ENCODE peak calls at places on chromosomes 5 and 9, in five cellular contexts. T is IMR-90, X is fibroblast of mammary gland, I is mammary epithelial cell, F is lower lobe of right lung. A is an unnamed sample.

GRCh38 chr5:69238760-69239251 is 4.1 kb downstream of the CDK7 start:
- DNase-seq in T (peak; percentile 96), X (peak; percentile 95), I (peak; percentile 91), F (no peak), A (no peak)

GRCh38 chr5:77947051-77947428 is 170.9 kb upstream of the TBCA start:
- DNase-seq in T (no peak), X (no peak), I (no peak), F (no peak), A (no peak)

GRCh38 chr5:65900746-65901145 is 25.6 kb upstream of the ERBIN start:
- DNase-seq in T (no peak), X (no peak), I (no peak), F (no peak), A (no peak)

GRCh38 chr9:135666534-135667402 is 3.7 kb downstream of the LCN9 start:
- DNase-seq in T (no peak), X (no peak), I (no peak), F (no peak), A (peak; percentile 14)

GRCh38 chr9:126701820-126702500 is 88.2 kb downstream of the LMX1B start:
- DNase-seq in T (no peak), X (no peak), I (no peak), F (peak; percentile 37), A (no peak)

GRCh38 chr9:114803886-114804285 is 2.0 kb downstream of the TNFSF15 start:
- DNase-seq in T (peak; percentile 47), X (no peak), I (no peak), F (no peak), A (no peak)

GRCh38 chr5:146883496-146883895 is 4.9 kb upstream of the PPP2R2B start:
- DNase-seq in T (no peak), X (no peak), I (peak; percentile 86), F (no peak), A (no peak)

GRCh38 chr5:51731641-51732040 is 348.4 kb downstream of the ISL1 start:
- DNase-seq in T (no peak), X (peak; percentile 0), I (peak; percentile 2), F (no peak), A (no peak)

GRCh38 chr9:136026266-136026942 is 65.2 kb upstream of the UBAC1 start:
- DNase-seq in T (no peak), X (no peak), I (no peak), F (no peak), A (no peak)

GRCh38 chr9:18477121-18477705 is 3.3 kb downstream of the ADAMTSL1 start:
- DNase-seq in T (no peak), X (no peak), I (no peak), F (no peak), A (no peak)

GRCh38 chr5:125274211-125274610 is 527.8 kb upstream of the ZNF608 start:
- DNase-seq in T (no peak), X (no peak), I (no peak), F (no peak), A (no peak)

GRCh38 chr5:42767491-42768105 is 11.0 kb downstream of the CCDC152 start:
- DNase-seq in T (peak; percentile 13), X (peak; percentile 61), I (peak; percentile 17), F (no peak), A (peak; percentile 27)

GRCh38 chr5:8844847-8845246 is 701.0 kb downstream of the SEMA5A start:
- DNase-seq in T (peak; percentile 8), X (peak; percentile 27), I (no peak), F (no peak), A (no peak)

GRCh38 chr9:86648156-86648827 is 294.1 kb upstream of the TUT7 start:
- DNase-seq in T (no peak), X (no peak), I (no peak), F (no peak), A (no peak)

GRCh38 chr5:131406997-131407638 is 143.3 kb downstream of the CDC42SE2 start:
- DNase-seq in T (no peak), X (no peak), I (no peak), F (no peak), A (no peak)

GRCh38 chr9:26131891-26132290 is 453.6 kb upstream of the TUSC1 start:
- DNase-seq in T (peak; percentile 17), X (peak; percentile 59), I (no peak), F (no peak), A (no peak)

GRCh38 chr9:99259231-99259918 is 37.3 kb downstream of the SEC61B start:
- DNase-seq in T (no peak), X (peak; percentile 35), I (no peak), F (peak; percentile 87), A (peak; percentile 54)

GRCh38 chr5:35902032-35902681 is 36.3 kb downstream of the CAPSL start:
- DNase-seq in T (peak; percentile 62), X (peak; percentile 42), I (no peak), F (no peak), A (no peak)

GRCh38 chr5:82796643-82797416 is 280.4 kb downstream of the TMEM167A start:
- DNase-seq in T (no peak), X (no peak), I (no peak), F (no peak), A (no peak)

GRCh38 chr5:82045526-82046267 is 73.9 kb downstream of the ATG10 start:
- DNase-seq in T (peak; percentile 76), X (peak; percentile 70), I (peak; percentile 19), F (no peak), A (no peak)

GRCh38 chr5:163115011-163115410 is 322.4 kb upstream of the CCNG1 start:
- DNase-seq in T (no peak), X (no peak), I (no peak), F (no peak), A (no peak)

GRCh38 chr9:23041466-23041865 is 594.8 kb downstream of the DMRTA1 start:
- DNase-seq in T (no peak), X (no peak), I (no peak), F (no peak), A (no peak)

GRCh38 chr9:134895103-134895502 is 14.5 kb downstream of the FCN2 start:
- DNase-seq in T (peak; percentile 12), X (peak; percentile 72), I (no peak), F (peak; percentile 6), A (no peak)

GRCh38 chr9:121943463-121943862 is 149.6 kb downstream of the TTLL11 start:
- DNase-seq in T (no peak), X (no peak), I (no peak), F (no peak), A (no peak)

GRCh38 chr5:142128675-142129208 is 20.2 kb downstream of the NDFIP1 start:
- DNase-seq in T (no peak), X (no peak), I (no peak), F (no peak), A (no peak)

GRCh38 chr9:35705836-35706430 is 16.2 kb upstream of the TPM2 start:
- DNase-seq in T (no peak), X (no peak), I (no peak), F (no peak), A (no peak)

GRCh38 chr5:99646011-99646647 is 717.3 kb upstream of the CHD1 start:
- DNase-seq in T (no peak), X (no peak), I (no peak), F (no peak), A (no peak)

GRCh38 chr9:31445960-31446359 is 938.5 kb upstream of the ACO1 start:
- DNase-seq in T (no peak), X (no peak), I (no peak), F (no peak), A (peak; percentile 4)

GRCh38 chr5:113081881-113082546 is 105.4 kb downstream of the DCP2 start:
- DNase-seq in T (peak; percentile 80), X (peak; percentile 90), I (peak; percentile 84), F (no peak), A (no peak)

GRCh38 chr5:132753135-132753987 is 6.1 kb downstream of the CCNI2 start:
- DNase-seq in T (no peak), X (no peak), I (peak; percentile 24), F (no peak), A (no peak)

GRCh38 chr5:137200906-137201305 is 298.2 kb downstream of the SPOCK1 start:
- DNase-seq in T (no peak), X (no peak), I (no peak), F (no peak), A (no peak)

GRCh38 chr5:91469517-91470165 is 86.5 kb upstream of the ARRDC3 start:
- DNase-seq in T (no peak), X (peak; percentile 24), I (no peak), F (no peak), A (no peak)

GRCh38 chr9:98045234-98046160 is 11.0 kb upstream of the NANS start:
- DNase-seq in T (no peak), X (peak; percentile 74), I (no peak), F (no peak), A (no peak)

GRCh38 chr5:159773062-159773924 is 143.0 kb upstream of the ADRA1B start:
- DNase-seq in T (peak; percentile 90), X (peak; percentile 87), I (peak; percentile 90), F (peak; percentile 68), A (peak; percentile 84)

GRCh38 chr5:123265551-123265950 is 157.7 kb downstream of the CEP120 start:
- DNase-seq in T (peak; percentile 34), X (peak; percentile 33), I (peak; percentile 7), F (no peak), A (no peak)

GRCh38 chr5:37837101-37838032 is 2.5 kb downstream of the GDNF start:
- DNase-seq in T (peak; percentile 77), X (peak; percentile 78), I (peak; percentile 79), F (peak; percentile 73), A (peak; percentile 90)

DNA sequence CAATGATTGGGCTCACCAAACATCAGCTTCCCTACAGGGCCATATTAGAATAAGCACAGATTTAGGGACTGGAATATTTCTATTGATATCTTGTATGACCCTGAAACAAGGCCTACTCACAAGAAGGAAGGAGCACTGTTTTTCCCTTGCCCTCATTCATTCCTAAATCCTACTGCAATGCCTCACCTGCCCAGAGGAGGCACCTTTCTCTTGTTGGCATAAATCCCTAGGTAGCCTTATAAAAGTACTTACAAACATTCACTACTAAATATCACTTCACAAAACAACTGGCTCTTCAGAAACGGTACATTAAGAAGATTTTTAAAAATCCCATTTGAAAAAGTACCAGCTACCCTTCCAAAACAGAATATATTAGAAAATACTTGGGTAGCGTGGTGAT is 449.4 kb downstream of the CDH18 start:
- DNase-seq in T (no peak), X (no peak), I (no peak), F (no peak), A (no peak)
- TF ChIP-seq CTCF in T (no peak), X (no peak), I (peak; percentile 7), F (no peak), A (no peak)

GRCh38 chr5:117801583-117801982 is 1186.8 kb downstream of the DTWD2 start:
- DNase-seq in T (no peak), X (no peak), I (no peak), F (no peak), A (no peak)
- TF ChIP-seq CTCF in T (no peak), X (no peak), I (no peak), F (no peak), A (no peak)

DNA sequence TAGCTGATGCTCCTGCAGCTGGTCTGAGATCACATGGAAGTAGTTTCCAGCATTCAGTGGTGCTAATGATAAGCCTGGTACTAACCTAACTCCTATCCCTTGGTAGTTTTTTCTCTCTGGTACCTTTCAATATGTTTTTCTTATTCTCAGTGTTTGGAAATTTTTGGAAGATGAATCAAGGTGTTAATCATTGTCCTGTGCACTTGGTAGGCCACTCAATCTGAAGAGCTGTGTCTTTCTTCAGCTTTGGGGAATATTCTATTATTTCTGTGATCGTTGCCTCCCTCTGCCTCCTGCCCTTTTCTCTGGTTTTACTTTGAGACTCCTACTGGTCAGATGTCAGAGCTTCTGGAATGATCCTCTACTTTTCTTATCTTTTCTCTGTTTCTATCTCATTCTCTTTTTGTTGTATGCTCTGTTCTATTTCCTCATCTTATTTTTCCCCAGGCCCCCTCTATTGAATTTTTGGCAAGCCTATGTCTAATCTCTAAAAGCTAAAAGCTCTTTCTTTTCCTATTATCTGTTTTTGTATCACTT is 136.8 kb downstream of the APBA1 start:
- DNase-seq in T (peak; percentile 4), X (no peak), I (no peak), F (no peak), A (no peak)
- TF ChIP-seq CTCF in T (no peak), X (peak; percentile 8), I (no peak), F (no peak), A (no peak)

GRCh38 chr9:103168254-103168653 is 173.1 kb downstream of the CYLC2 start:
- DNase-seq in T (no peak), X (no peak), I (no peak), F (no peak), A (no peak)
- TF ChIP-seq CTCF in T (no peak), X (no peak), I (no peak), F (no peak), A (no peak)

A was measured in GM13976.